ENCODE peak calls at places on chromosomes 5 and 9, in six cellular contexts. I is stimulated activated CD8-positive, alpha-beta memory T cell treated with anti-CD3 and anti-CD28 coated beads, Interleukin-12 subunit alpha, Interleukin-12 subunit beta, amount 100 ng/mL, for 1 hour; F is central memory CD4-positive, alpha-beta T cell; Q is Kasumi-1; P is kidney epithelial cell; J is GM04504. L is an unnamed sample.

GRCh38 chr5:99674086-99674485 is 745.3 kb upstream of the CHD1 start:
- DNase-seq in I (no peak), F (no peak), Q (no peak), P (no peak), J (no peak), L (no peak)

GRCh38 chr5:16791036-16791705 is 144.9 kb downstream of the MYO10 start:
- DNase-seq in I (no peak), F (peak; percentile 5), Q (peak; percentile 81), P (no peak), J (no peak), L (peak; percentile 56)

GRCh38 chr5:18236386-18236785 is 602.1 kb downstream of the TAF11L14 start:
- DNase-seq in I (no peak), F (no peak), Q (peak; percentile 15), P (no peak), J (no peak), L (no peak)

GRCh38 chr9:83449166-83449565 is 89.0 kb downstream of the FRMD3 start:
- DNase-seq in I (no peak), F (no peak), Q (no peak), P (no peak), J (no peak), L (no peak)

GRCh38 chr9:34688329-34689161 is 2.5 kb downstream of the CCL19 start:
- DNase-seq in I (no peak), F (no peak), Q (no peak), P (no peak), J (no peak), L (no peak)

GRCh38 chr9:125021069-125021468 is 80.2 kb upstream of the GOLGA1 start:
- DNase-seq in I (no peak), F (no peak), Q (no peak), P (no peak), J (no peak), L (no peak)

GRCh38 chr5:464446-464842 is 21.5 kb downstream of the EXOC3 start:
- DNase-seq in I (no peak), F (no peak), Q (no peak), P (no peak), J (no peak), L (no peak)

GRCh38 chr5:102799017-102799416 is 43.9 kb downstream of the PAM start:
- DNase-seq in I (no peak), F (no peak), Q (no peak), P (no peak), J (peak; percentile 15), L (no peak)

GRCh38 chr9:104740596-104740995 is 6.9 kb upstream of the NIPSNAP3A start:
- DNase-seq in I (no peak), F (no peak), Q (no peak), P (no peak), J (no peak), L (no peak)

GRCh38 chr5:154467655-154468354 is 10.2 kb downstream of the HAND1 start:
- DNase-seq in I (peak; percentile 56), F (peak; percentile 44), Q (peak; percentile 58), P (no peak), J (no peak), L (peak; percentile 87)

GRCh38 chr5:78587775-78588291 is 60.7 kb downstream of the LHFPL2 start:
- DNase-seq in I (no peak), F (no peak), Q (peak; percentile 56), P (no peak), J (peak; percentile 79), L (no peak)

GRCh38 chr5:900781-901180 is 8.1 kb downstream of the TRIP13 start:
- DNase-seq in I (no peak), F (no peak), Q (no peak), P (no peak), J (no peak), L (no peak)